ENCODE peak calls at places on chromosomes 1 and 21, in eight cellular contexts. T is substantia nigra; N is activated CD4-positive, alpha-beta T cell treated with anti-CD3 and anti-CD28 coated beads for 4 hours; G is T1000; J is HCEC 1CT; D is A172; V is uterus; P is kidney glomerular epithelial cell. R is an unnamed sample.

GRCh38 chr1:86138746-86139145 is 17.8 kb downstream of the COL24A1 start:
- DNase-seq in T (no peak), N (no peak), G (no peak), J (no peak), D (no peak), V (no peak), P (no peak), R (no peak)

GRCh38 chr1:225995919-225996864 is 3.0 kb downstream of the SDE2 start:
- DNase-seq in T (no peak), N (no peak), G (no peak), J (no peak), D (no peak), V (no peak), P (no peak), R (no peak)

GRCh38 chr1:153345187-153346066 is 3.2 kb downstream of the PGLYRP4 start:
- DNase-seq in T (no peak), N (no peak), G (no peak), J (no peak), D (no peak), V (no peak), P (no peak), R (peak; percentile 28)

GRCh38 chr1:150066838-150067183 is 765 bp upstream of the VPS45 start:
- DNase-seq in T (peak; percentile 28), N (peak; percentile 33), G (no peak), J (no peak), D (no peak), V (no peak), P (peak; percentile 57), R (peak; percentile 90)

GRCh38 chr1:115969509-115969908 is 6.8 kb upstream of the SLC22A15 start:
- DNase-seq in T (no peak), N (no peak), G (no peak), J (no peak), D (peak; percentile 29), V (no peak), P (no peak), R (no peak)

GRCh38 chr1:107626075-107626796 is 338.7 kb downstream of the VAV3 start:
- DNase-seq in T (no peak), N (no peak), G (no peak), J (no peak), D (no peak), V (no peak), P (no peak), R (no peak)

GRCh38 chr1:203676455-203676854 is 49.8 kb downstream of the ATP2B4 start:
- DNase-seq in T (no peak), N (no peak), G (no peak), J (no peak), D (no peak), V (no peak), P (no peak), R (no peak)

GRCh38 chr1:1908506-1908791 is 6.6 kb upstream of the CALML6 start:
- DNase-seq in T (no peak), N (no peak), G (no peak), J (no peak), D (no peak), V (no peak), P (no peak), R (no peak)

GRCh38 chr1:154258784-154259183 is 13.6 kb upstream of the HAX1 start:
- DNase-seq in T (no peak), N (no peak), G (no peak), J (no peak), D (no peak), V (no peak), P (no peak), R (no peak)

GRCh38 chr1:10794724-10795304 is 1.6 kb downstream of the CASZ1 start:
- DNase-seq in T (no peak), N (no peak), G (no peak), J (no peak), D (no peak), V (no peak), P (peak; percentile 26), R (no peak)

GRCh38 chr1:159113783-159114182 is 37.2 kb upstream of the AIM2 start:
- DNase-seq in T (no peak), N (no peak), G (no peak), J (no peak), D (no peak), V (no peak), P (no peak), R (no peak)

GRCh38 chr21:46347791-46348381 is 23.9 kb downstream of the PCNT start:
- DNase-seq in T (no peak), N (no peak), G (no peak), J (no peak), D (no peak), V (no peak), P (no peak), R (no peak)

GRCh38 chr1:240644732-240645131 is 32.8 kb upstream of the GREM2 start:
- DNase-seq in T (no peak), N (no peak), G (no peak), J (no peak), D (peak; percentile 15), V (no peak), P (no peak), R (no peak)